ENCODE peak calls at places on chromosomes 4 and X, in five cellular contexts. Z is left lung, U is uterus, B is IMR-90, A is AG09309. C is an unnamed sample.

GRCh38 chrX:95956780-95957179 is 727.9 kb upstream of the DIAPH2 start:
- DNase-seq in Z (no peak), U (no peak), B (no peak), A (no peak), C (no peak)

GRCh38 chr4:175147233-175147632 is 229.1 kb downstream of the ADAM29 start:
- DNase-seq in Z (no peak), U (no peak), B (no peak), A (no peak), C (no peak)

GRCh38 chrX:7330971-7331746 is 183.2 kb upstream of the PUDP start:
- DNase-seq in Z (no peak), U (peak), B (peak), A (peak), C (no peak)

GRCh38 chrX:48531359-48531954 is 8.1 kb upstream of the TBC1D25 start:
- DNase-seq in Z (no peak), U (no peak), B (peak), A (peak), C (peak)

GRCh38 chr4:152356428-152357034 is 179.4 kb downstream of the FBXW7 start:
- DNase-seq in Z (no peak), U (no peak), B (peak), A (no peak), C (no peak)

GRCh38 chrX:123878177-123878576 is 18.3 kb downstream of the XIAP start:
- DNase-seq in Z (no peak), U (no peak), B (peak), A (no peak), C (no peak)

GRCh38 chr4:5500165-5500564 is 208.2 kb downstream of the EVC2 start:
- DNase-seq in Z (no peak), U (no peak), B (peak), A (no peak), C (no peak)

GRCh38 chrX:17359500-17359899 is 15.5 kb upstream of the NHS start:
- DNase-seq in Z (no peak), U (no peak), B (no peak), A (no peak), C (no peak)

GRCh38 chr4:185470503-185471195 is 884 bp downstream of the CCDC110 start:
- DNase-seq in Z (peak), U (peak), B (peak), A (no peak), C (no peak)

GRCh38 chr4:63637270-63637669 is 772.0 kb downstream of the TECRL start:
- DNase-seq in Z (no peak), U (no peak), B (no peak), A (no peak), C (no peak)

GRCh38 chr4:141933978-141934377 is 297.6 kb downstream of the IL15 start:
- DNase-seq in Z (no peak), U (no peak), B (peak), A (no peak), C (no peak)

GRCh38 chr4:67332627-67333026 is 212.7 kb downstream of the CENPC start:
- DNase-seq in Z (no peak), U (no peak), B (no peak), A (no peak), C (no peak)

DNA sequence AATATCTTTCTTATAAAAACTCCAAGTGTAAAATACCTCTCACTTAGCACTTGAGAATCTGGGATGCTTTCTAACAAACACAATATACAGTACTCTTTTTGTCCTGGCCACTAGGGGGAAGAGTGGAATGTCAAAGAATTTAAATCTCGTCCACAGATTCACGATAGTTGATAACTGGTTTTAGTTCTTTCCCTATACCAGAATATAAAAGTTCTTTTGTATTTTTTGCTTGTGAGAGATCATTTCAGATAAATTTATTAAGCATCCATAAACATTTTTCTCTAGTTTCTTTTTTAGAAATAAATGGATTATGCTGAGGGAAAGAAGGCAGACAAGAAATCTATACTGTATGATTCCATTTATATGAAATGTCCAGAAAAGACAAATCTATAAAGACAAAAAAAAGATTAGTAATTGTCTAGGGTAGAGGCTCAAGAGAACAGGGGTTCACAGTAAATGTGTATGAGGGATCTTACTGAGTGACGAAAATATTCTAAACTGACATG is 50.4 kb downstream of the MGARP start:
- DNase-seq in Z (no peak), U (no peak), B (peak), A (no peak), C (no peak)
- TF ChIP-seq CTCF in Z (peak), U (peak), B (peak), A (peak), C (peak)

DNA sequence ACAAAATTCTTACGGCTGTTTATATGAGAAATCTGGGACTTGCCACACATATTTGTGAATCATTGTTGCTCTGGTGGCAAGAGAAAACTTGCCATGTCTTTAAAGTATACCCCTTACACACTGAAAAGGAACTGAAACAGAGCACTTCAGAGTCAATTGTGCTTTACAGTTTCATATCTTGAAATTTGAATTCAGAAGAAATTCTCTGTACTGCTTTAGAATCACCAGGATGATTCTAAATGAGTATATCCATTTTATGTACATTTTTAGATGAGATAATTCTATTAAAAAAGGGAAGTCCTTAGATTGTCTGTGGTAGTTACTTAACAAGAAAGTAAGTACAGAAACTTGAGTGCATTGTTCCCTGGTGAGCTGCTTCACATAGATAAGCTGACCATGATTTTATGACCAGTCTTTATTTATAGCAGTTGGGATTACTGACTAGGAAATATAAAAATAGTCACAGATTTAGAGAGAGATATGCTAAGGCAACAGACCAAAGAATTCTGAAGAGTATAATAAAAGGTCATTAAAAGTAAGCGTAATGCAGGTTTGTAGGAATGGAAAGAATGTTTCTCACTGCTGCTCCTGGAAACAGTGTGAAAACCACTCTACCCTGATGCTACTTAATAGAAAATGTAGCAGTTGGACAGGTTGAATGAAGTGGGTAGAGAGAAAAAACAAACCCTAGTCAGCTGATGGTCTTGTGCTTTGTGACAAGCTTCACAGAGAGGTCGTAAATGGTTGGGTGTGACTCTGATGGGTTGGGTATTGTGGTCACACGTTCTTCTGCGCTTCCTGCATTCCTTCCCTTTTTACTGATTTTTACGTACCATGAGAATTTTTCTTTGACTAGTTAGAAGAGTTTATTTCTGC is 41.0 kb downstream of the FNIP2 start:
- DNase-seq in Z (no peak), U (no peak), B (peak), A (peak), C (peak)
- H3K4me3 ChIP-seq in Z (peak), U (no peak), B (peak), A (no peak), C (no peak)

GRCh38 chr4:128289523-128290158 is 2.0 kb upstream of the PGRMC2 start:
- DNase-seq in Z (no peak), U (no peak), B (no peak), A (no peak), C (no peak)

GRCh38 chr4:128288689-128289106 is 1.1 kb upstream of the PGRMC2 start:
- DNase-seq in Z (no peak), U (no peak), B (peak), A (no peak), C (no peak)

GRCh38 chr4:128286474-128287158 is 997 bp downstream of the PGRMC2 start:
- DNase-seq in Z (no peak), U (no peak), B (peak), A (no peak), C (no peak)

GRCh38 chr4:128287159-128287870 is at the start of gene PGRMC2:
- DNase-seq in Z (peak), U (no peak), B (peak), A (no peak), C (no peak)

GRCh38 chr4:128287871-128288688 is 467 bp upstream of the PGRMC2 start:
- DNase-seq in Z (peak), U (peak), B (peak), A (peak), C (peak)
- TF ChIP-seq CTCF in Z (peak), U (no peak), B (peak), A (no peak), C (peak)

GRCh38 chrX:37785569-37785968 is 5.7 kb downstream of the CYBB start:
- DNase-seq in Z (no peak), U (no peak), B (no peak), A (no peak), C (no peak)
- H3K4me3 ChIP-seq in Z (no peak), U (no peak), B (no peak), A (no peak), C (no peak)

GRCh38 chr4:41963105-41963504 is 18.5 kb upstream of the DCAF4L1 start:
- DNase-seq in Z (no peak), U (no peak), B (peak), A (no peak), C (no peak)
- TF ChIP-seq CTCF in Z (peak), U (no peak), B (peak), A (peak), C (peak)

GRCh38 chrX:134797390-134797700 is 139.1 kb upstream of the PLAC1 start:
- DNase-seq in Z (no peak), U (no peak), B (no peak), A (no peak), C (no peak)
- H3K4me3 ChIP-seq in Z (peak), U (peak), B (peak), A (peak), C (peak)

DNA sequence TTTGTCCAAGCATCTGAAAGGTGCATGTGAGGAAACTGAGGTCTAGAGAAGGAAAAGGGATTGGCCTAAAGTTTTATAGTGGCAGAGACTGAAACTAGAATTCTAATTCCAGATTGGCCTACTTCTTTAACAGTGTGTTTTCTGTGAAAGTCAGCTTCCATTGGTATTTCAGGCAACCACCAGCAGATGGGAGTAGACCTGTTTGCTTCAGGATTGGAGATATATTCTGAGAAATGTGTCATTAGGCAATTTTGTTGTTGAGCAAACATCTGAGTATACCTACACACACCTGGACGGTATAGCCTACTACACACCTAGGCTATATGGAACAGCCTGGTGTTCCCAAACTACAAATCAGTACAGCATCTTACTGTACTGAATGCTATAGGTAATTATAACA is 207.3 kb upstream of the RADX start:
- DNase-seq in Z (no peak), U (no peak), B (no peak), A (no peak), C (no peak)
- TF ChIP-seq CTCF in Z (no peak), U (no peak), B (peak), A (peak), C (peak)

C was measured in kidney epithelial cell.